ENCODE peak calls at places on chromosomes 12 and 14, in ten cellular contexts. X is esophagus squamous epithelium; J is upper lobe of right lung; B is ascending aorta; K is CD8-positive, alpha-beta T cell; M is sigmoid colon; N is uterus; W is prostate gland; Q is endodermal cell; F is mammary epithelial cell. H is an unnamed sample. For H3K4me1 and H3K27me3, the result is how much of the 10 kb centered on the place peaks cover.

GRCh38 chr14:34205799-34206198 is 254.9 kb upstream of the EGLN3 start:
- DNase-seq in K (no peak), J (no peak), F (no peak), N (no peak), W (no peak), B (no peak), M (no peak), X (no peak), Q (no peak), H (no peak)

GRCh38 chr12:62841841-62842240 is 93.1 kb downstream of the PPM1H start:
- DNase-seq in N (no peak), F (no peak), B (no peak), Q (no peak), K (no peak), M (no peak), J (no peak), W (peak), X (no peak), H (no peak)

GRCh38 chr14:103552011-103552797 is 10.3 kb downstream of the BAG5 start:
- DNase-seq in Q (no peak), B (no peak), M (peak), K (no peak), F (peak), N (peak), X (no peak), W (no peak), J (peak), H (no peak)

GRCh38 chr14:34223302-34224150 is 238.5 kb downstream of the SPTSSA start:
- DNase-seq in B (no peak), F (no peak), J (no peak), Q (no peak), K (no peak), X (no peak), N (no peak), M (no peak), W (no peak), H (no peak)

GRCh38 chr12:110224379-110225304 is 56.4 kb upstream of the ATP2A2 start:
- DNase-seq in B (no peak), J (no peak), F (peak), K (no peak), X (no peak), M (peak), W (peak), N (peak), Q (no peak), H (peak)

GRCh38 chr12:123941485-123942276 is 30.9 kb downstream of the CCDC92 start:
- DNase-seq in K (no peak), M (no peak), X (no peak), B (no peak), F (no peak), J (no peak), Q (no peak), N (no peak), W (no peak), H (no peak)

GRCh38 chr12:30806989-30807694 is 52.4 kb upstream of the CAPRIN2 start:
- DNase-seq in Q (peak), N (no peak), F (peak), K (no peak), X (no peak), M (no peak), J (no peak), B (no peak), W (peak), H (peak)

GRCh38 chr12:27161458-27162228 is 79.3 kb upstream of the C12orf71 start:
- DNase-seq in N (no peak), J (no peak), K (no peak), X (no peak), Q (no peak), W (no peak), M (no peak), B (no peak), F (no peak), H (no peak)

GRCh38 chr14:59342108-59342507 is 123.1 kb downstream of the GPR135 start:
- DNase-seq in K (no peak), M (no peak), J (no peak), Q (no peak), X (no peak), N (no peak), W (no peak), F (no peak), B (no peak), H (no peak)
- H3K4me1 ChIP-seq in K (under half), M (half or more), J (under half), Q (under half), X (under half), N (under half), W (under half), F (under half), B (under half), H (under half)

GRCh38 chr14:55416866-55417265 is 5.2 kb upstream of the ATG14 start:
- DNase-seq in Q (peak), J (no peak), W (no peak), F (no peak), K (no peak), N (no peak), M (no peak), B (no peak), X (no peak), H (no peak)
- TF ChIP-seq CTCF in Q (peak), J (peak), W (no peak), F (peak), K (peak), N (no peak), M (no peak), B (no peak), X (peak), H (no peak)

GRCh38 chr14:60482743-60483142 is 3.1 kb downstream of the C14orf39 start:
- DNase-seq in X (no peak), W (no peak), N (no peak), F (peak), J (no peak), Q (no peak), M (no peak), K (no peak), B (no peak), H (no peak)

GRCh38 chr14:60488175-60488574 is 2.3 kb upstream of the C14orf39 start:
- DNase-seq in B (no peak), F (no peak), X (no peak), K (no peak), Q (no peak), J (no peak), M (no peak), W (no peak), N (no peak), H (no peak)

GRCh38 chr14:60485057-60485599 is 735 bp downstream of the C14orf39 start:
- DNase-seq in Q (peak), J (no peak), X (no peak), N (no peak), B (no peak), F (no peak), W (no peak), M (no peak), K (no peak), H (no peak)

GRCh38 chr14:60487211-60487610 is 1.3 kb upstream of the C14orf39 start:
- DNase-seq in M (no peak), K (no peak), N (no peak), J (no peak), F (no peak), Q (no peak), B (no peak), X (no peak), W (no peak), H (no peak)

GRCh38 chr14:60485600-60486251 is at the start of gene C14orf39:
- DNase-seq in W (no peak), F (no peak), B (no peak), M (no peak), N (no peak), X (no peak), J (no peak), K (no peak), Q (peak), H (no peak)
- H3K27me3 ChIP-seq in W (under half), F (under half), B (under half), M (under half), N (under half), X (half or more), J (half or more), K (under half), Q (half or more), H (under half)

GRCh38 chr12:57519758-57520007 is 631 bp downstream of the DDIT3 start:
- DNase-seq in M (no peak), F (no peak), J (no peak), N (peak), W (no peak), Q (peak), X (no peak), B (no peak), K (no peak), H (no peak)

GRCh38 chr12:57518176-57518919 is 2.0 kb downstream of the DDIT3 start:
- DNase-seq in W (no peak), B (no peak), Q (no peak), N (no peak), X (no peak), K (no peak), J (no peak), F (no peak), M (no peak), H (no peak)

GRCh38 chr12:57521475-57522018 is 1.1 kb upstream of the MBD6 start:
- DNase-seq in F (no peak), B (no peak), Q (peak), X (no peak), N (peak), J (peak), W (peak), K (no peak), M (peak), H (peak)

GRCh38 chr12:57518920-57519757 is 1.2 kb downstream of the DDIT3 start:
- DNase-seq in Q (no peak), B (no peak), X (no peak), W (no peak), F (peak), N (peak), M (peak), K (no peak), J (no peak), H (peak)

GRCh38 chr12:57520008-57520726 is at the start of gene DDIT3:
- DNase-seq in K (peak), X (peak), Q (peak), M (peak), N (peak), B (peak), J (peak), W (peak), F (peak), H (peak)
- H3K4me1 ChIP-seq in K (half or more), X (half or more), Q (under half), M (half or more), N (under half), B (under half), J (half or more), W (under half), F (half or more), H (half or more)

DNA sequence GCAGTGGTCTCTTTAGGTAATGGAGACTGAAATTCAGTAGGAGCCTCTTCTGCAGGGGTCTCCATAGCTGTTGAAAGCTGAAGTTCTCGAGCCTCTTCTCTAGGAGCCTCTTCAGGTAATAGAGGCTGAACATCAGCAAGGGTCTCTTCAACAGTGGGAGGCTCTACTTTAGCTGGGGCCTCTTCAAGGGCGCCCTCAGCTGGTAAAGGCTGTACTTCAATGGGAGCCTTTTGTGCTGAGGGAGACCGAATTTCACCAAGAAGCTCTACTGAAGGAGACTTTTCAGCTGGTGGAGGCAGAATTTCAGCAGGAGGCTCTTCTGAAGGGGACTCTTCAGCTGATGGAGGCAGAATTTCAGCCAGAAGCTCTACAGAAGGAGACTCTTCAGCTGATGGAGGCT is 1.5 kb downstream of the FSCB start:
- DNase-seq in B (no peak), K (no peak), X (no peak), F (no peak), N (no peak), J (no peak), W (no peak), Q (peak), M (no peak), H (no peak)
- TF ChIP-seq CTCF in B (no peak), K (no peak), X (no peak), F (no peak), N (no peak), J (no peak), W (no peak), Q (peak), M (no peak), H (no peak)

DNA sequence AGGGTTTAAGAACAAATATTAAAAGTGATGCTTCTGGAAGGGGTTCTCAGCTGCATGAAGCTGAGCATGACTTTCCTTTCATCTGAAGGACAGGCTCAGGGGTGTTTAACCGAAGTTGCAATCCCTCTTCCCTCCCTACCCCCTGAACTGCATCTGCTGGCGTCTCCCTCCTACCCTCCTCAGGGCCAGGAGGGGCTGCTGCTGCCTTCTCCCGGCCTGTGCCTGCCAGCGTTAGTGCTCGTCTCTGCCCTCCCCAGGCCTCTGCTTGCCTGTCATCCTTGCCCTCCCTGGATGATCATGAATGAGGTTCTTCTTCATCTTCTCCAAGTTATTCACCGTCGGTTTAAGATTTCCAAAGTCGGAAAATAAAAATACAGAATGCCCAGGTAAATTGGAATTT is 12.2 kb downstream of the SMOC1 start:
- DNase-seq in B (no peak), K (no peak), J (no peak), N (no peak), M (no peak), X (no peak), W (no peak), F (no peak), Q (peak), H (no peak)
- H3K27me3 ChIP-seq in B (under half), K (under half), J (under half), N (under half), M (under half), X (under half), W (under half), F (under half), Q (under half), H (under half)